ENCODE peak calls at places on chromosome 5, in four cellular contexts. A, J, O and Q are unnamed samples.

GRCh38 chr5:33079548-33079947 is 361.2 kb upstream of the TARS1 start:
- DNase-seq in A (no peak), J (no peak), O (no peak), Q (no peak)

GRCh38 chr5:128155793-128156192 is 72.2 kb downstream of the SLC12A2 start:
- DNase-seq in A (no peak), J (no peak), O (no peak), Q (no peak)

GRCh38 chr5:150163547-150164059 is 3.0 kb upstream of the CDX1 start:
- DNase-seq in A (peak), J (no peak), O (peak), Q (no peak)

GRCh38 chr5:82406200-82406773 is 128.1 kb upstream of the RPS23 start:
- DNase-seq in A (no peak), J (no peak), O (no peak), Q (no peak)

GRCh38 chr5:8306289-8306688 is 437.3 kb downstream of the MTRR start:
- DNase-seq in A (no peak), J (no peak), O (no peak), Q (no peak)

GRCh38 chr5:51657340-51658240 is 274.3 kb downstream of the ISL1 start:
- DNase-seq in A (no peak), J (no peak), O (no peak), Q (no peak)

GRCh38 chr5:62720036-62720441 is 141.4 kb downstream of the LRRC70 start:
- DNase-seq in A (peak), J (peak), O (peak), Q (peak)

GRCh38 chr5:74042559-74043357 is 416.8 kb downstream of the ARHGEF28 start:
- DNase-seq in A (no peak), J (no peak), O (no peak), Q (no peak)

GRCh38 chr5:133939668-133940067 is 28.8 kb downstream of the C5orf15 start:
- DNase-seq in A (peak), J (no peak), O (no peak), Q (no peak)

GRCh38 chr5:139588962-139589361 is 27.8 kb downstream of the UBE2D2 start:
- DNase-seq in A (no peak), J (no peak), O (no peak), Q (no peak)

DNA sequence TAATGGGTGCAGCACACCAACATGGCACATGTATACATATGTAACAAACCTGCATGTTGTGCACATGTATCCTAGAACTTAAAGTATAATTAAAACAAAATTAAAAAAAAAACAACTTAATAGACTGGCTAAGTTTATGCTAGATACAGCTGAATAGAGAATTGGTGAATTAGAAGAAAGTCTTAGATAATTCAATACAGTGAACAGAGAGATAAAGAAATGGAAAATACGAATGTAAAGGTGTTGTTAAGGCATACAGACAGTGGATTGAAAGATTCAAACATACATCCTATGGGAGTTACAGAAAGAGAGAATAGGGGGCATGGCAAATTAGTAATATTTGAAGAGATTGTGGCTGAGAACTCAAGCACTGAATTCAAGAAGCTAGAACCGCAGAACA is 75.4 kb downstream of the RASGRF2 start:
- DNase-seq in A (no peak), J (no peak), O (no peak), Q (no peak)
- TF ChIP-seq FOXJ3 in A (no peak), J (no peak), O (no peak), Q (no peak)

DNA sequence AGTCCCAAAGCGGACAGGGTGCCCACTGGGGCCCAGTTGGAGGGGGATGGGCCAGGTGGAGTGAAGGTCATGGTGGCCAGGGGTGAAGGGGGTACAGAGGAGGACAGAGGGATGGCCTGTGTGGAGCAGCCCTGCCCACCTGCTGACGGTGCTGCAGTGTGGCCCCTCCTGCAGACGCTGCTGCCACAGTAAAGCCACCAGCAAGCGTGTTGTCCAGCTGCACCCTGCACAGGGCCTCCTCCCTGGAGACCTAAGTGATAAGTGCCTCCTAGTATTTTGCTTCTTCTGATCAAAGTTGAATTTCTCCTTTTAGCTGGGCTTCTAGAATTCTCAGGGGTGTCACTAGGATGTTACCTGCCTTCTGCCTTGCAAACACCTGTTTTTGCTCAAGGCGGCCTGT is 299.3 kb upstream of the IRX4 start:
- DNase-seq in A (no peak), J (no peak), O (no peak), Q (no peak)
- TF ChIP-seq FOXJ3 in A (no peak), J (no peak), O (no peak), Q (no peak)

DNA sequence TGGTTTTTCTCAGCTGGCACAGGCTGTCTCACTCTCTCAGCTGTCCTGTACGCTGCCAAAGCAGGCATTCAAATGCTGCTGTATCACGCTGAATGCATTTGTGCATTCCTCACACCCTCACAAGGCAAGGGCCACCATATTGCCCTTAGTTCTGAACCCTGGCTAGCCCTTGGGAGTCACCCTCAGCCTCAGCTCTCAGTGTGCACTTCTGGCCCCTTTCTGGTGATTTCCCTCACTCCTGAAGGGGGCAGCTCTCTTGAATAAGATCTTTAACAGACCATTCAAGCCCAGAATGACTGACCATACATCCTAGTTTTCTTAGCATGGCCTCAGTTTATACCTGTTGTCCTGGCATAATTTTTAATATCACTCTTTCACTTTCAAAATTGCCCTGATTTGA is 84.3 kb downstream of the HTR1A start:
- DNase-seq in A (no peak), J (no peak), O (no peak), Q (no peak)
- TF ChIP-seq FOXJ3 in A (no peak), J (no peak), O (no peak), Q (no peak)

GRCh38 chr5:132277971-132278964 is 15.9 kb upstream of the SLC22A4 start:
- DNase-seq in A (peak), J (no peak), O (peak), Q (peak)

GRCh38 chr5:132279801-132280200 is 14.4 kb upstream of the SLC22A4 start:
- DNase-seq in A (no peak), J (no peak), O (no peak), Q (no peak)

GRCh38 chr5:132281856-132282614 is 12.2 kb upstream of the SLC22A4 start:
- DNase-seq in A (no peak), J (no peak), O (no peak), Q (no peak)

GRCh38 chr5:132280371-132281240 is 13.6 kb upstream of the SLC22A4 start:
- DNase-seq in A (no peak), J (no peak), O (no peak), Q (no peak)

DNA sequence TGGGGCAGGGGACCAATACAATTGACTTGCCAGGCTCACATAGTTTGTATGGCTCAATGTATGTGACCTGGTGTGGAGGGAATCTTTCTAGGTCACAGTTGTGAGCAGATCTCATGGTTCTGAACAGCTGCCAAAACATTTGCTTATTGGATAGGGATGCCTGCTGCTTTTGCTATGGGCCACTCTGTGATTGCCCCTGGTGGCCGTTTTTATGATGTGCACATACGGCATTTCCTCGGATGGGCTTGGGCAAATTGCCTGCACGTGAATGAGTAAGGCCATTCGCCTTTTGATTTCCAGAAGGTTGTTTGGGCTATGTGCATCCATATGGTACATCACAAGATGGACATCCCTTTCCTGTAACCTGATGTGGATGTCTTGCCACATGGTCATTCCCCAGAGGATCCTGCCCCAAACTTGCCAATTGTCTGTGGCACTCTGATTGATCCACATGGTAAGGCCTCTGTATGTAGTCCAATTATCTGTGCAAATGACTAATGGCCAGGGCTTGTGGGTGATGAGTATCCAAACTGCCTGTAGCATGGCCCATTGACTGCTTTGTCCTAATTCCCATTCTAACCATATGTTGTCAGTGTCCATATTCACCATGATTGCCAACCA is 10.7 kb upstream of the SLC22A4 start:
- DNase-seq in A (no peak), J (peak), O (peak), Q (peak)
- TF ChIP-seq FOXJ3 in A (no peak), J (no peak), O (no peak), Q (no peak)